ENCODE peak calls at places on chromosomes 7 and 10, in ten cellular contexts. One of them, this sample, is unnamed.

GRCh38 chr10:133269367-133269766 is 7.3 kb downstream of the ADAM8 start:
- DNase-seq in GM13976: no peak
- DNase-seq in fibroblast of villous mesenchyme: no peak
- DNase-seq in tibial artery: no peak
- DNase-seq in retinal pigment epithelial cell: no peak
- DNase-seq in mucosa of descending colon: no peak
- DNase-seq in IMR-90: no peak
- DNase-seq in CD8-positive, alpha-beta T cell: no peak
- DNase-seq in GM10248: no peak
- DNase-seq in astrocyte of the spinal cord: no peak
- DNase-seq in this sample: no peak

GRCh38 chr10:104337985-104338735 is at the start of gene ITPRIP:
- DNase-seq in tibial artery: peak; percentile 90
- DNase-seq in IMR-90: peak; percentile 87
- DNase-seq in CD8-positive, alpha-beta T cell: peak; percentile 62
- DNase-seq in retinal pigment epithelial cell: no peak
- DNase-seq in GM13976: peak; percentile 80
- DNase-seq in astrocyte of the spinal cord: peak; percentile 95
- DNase-seq in mucosa of descending colon: peak; percentile 81
- DNase-seq in GM10248: peak; percentile 79
- DNase-seq in fibroblast of villous mesenchyme: peak; percentile 93
- DNase-seq in this sample: no peak

GRCh38 chr7:94301024-94301588 is 93.6 kb upstream of the COL1A2 start:
- DNase-seq in retinal pigment epithelial cell: peak; percentile 88
- DNase-seq in mucosa of descending colon: peak; percentile 32
- DNase-seq in fibroblast of villous mesenchyme: peak; percentile 96
- DNase-seq in GM13976: no peak
- DNase-seq in tibial artery: peak; percentile 92
- DNase-seq in GM10248: no peak
- DNase-seq in CD8-positive, alpha-beta T cell: no peak
- DNase-seq in astrocyte of the spinal cord: peak; percentile 99
- DNase-seq in IMR-90: peak; percentile 98
- DNase-seq in this sample: peak; percentile 88

GRCh38 chr7:121329460-121330052 is 756 bp downstream of the WNT16 start:
- DNase-seq in IMR-90: no peak
- DNase-seq in CD8-positive, alpha-beta T cell: no peak
- DNase-seq in tibial artery: no peak
- DNase-seq in fibroblast of villous mesenchyme: no peak
- DNase-seq in GM10248: peak; percentile 50
- DNase-seq in astrocyte of the spinal cord: peak; percentile 32
- DNase-seq in mucosa of descending colon: peak; percentile 31
- DNase-seq in GM13976: peak; percentile 68
- DNase-seq in retinal pigment epithelial cell: no peak
- DNase-seq in this sample: no peak

GRCh38 chr7:128902761-128903585 is 7.5 kb downstream of the KCP start:
- DNase-seq in tibial artery: peak; percentile 20
- DNase-seq in fibroblast of villous mesenchyme: peak; percentile 55
- DNase-seq in CD8-positive, alpha-beta T cell: no peak
- DNase-seq in IMR-90: peak; percentile 8
- DNase-seq in astrocyte of the spinal cord: no peak
- DNase-seq in GM13976: no peak
- DNase-seq in retinal pigment epithelial cell: peak; percentile 58
- DNase-seq in mucosa of descending colon: peak; percentile 53
- DNase-seq in GM10248: no peak
- DNase-seq in this sample: peak; percentile 68

GRCh38 chr10:131143425-131144165 is 167.9 kb downstream of the TCERG1L start:
- DNase-seq in mucosa of descending colon: no peak
- DNase-seq in GM13976: no peak
- DNase-seq in IMR-90: no peak
- DNase-seq in GM10248: no peak
- DNase-seq in retinal pigment epithelial cell: no peak
- DNase-seq in astrocyte of the spinal cord: no peak
- DNase-seq in fibroblast of villous mesenchyme: no peak
- DNase-seq in CD8-positive, alpha-beta T cell: no peak
- DNase-seq in tibial artery: no peak
- DNase-seq in this sample: no peak

GRCh38 chr7:127884066-127884559 is 147.1 kb downstream of the LRRC4 start:
- DNase-seq in retinal pigment epithelial cell: no peak
- DNase-seq in CD8-positive, alpha-beta T cell: no peak
- DNase-seq in mucosa of descending colon: no peak
- DNase-seq in GM10248: no peak
- DNase-seq in IMR-90: no peak
- DNase-seq in GM13976: no peak
- DNase-seq in tibial artery: no peak
- DNase-seq in astrocyte of the spinal cord: no peak
- DNase-seq in fibroblast of villous mesenchyme: no peak
- DNase-seq in this sample: no peak

GRCh38 chr7:123494193-123494796 is 40.1 kb downstream of the IQUB start:
- DNase-seq in mucosa of descending colon: peak; percentile 59
- DNase-seq in GM13976: peak; percentile 34
- DNase-seq in tibial artery: no peak
- DNase-seq in GM10248: peak; percentile 26
- DNase-seq in CD8-positive, alpha-beta T cell: no peak
- DNase-seq in retinal pigment epithelial cell: peak; percentile 4
- DNase-seq in fibroblast of villous mesenchyme: peak; percentile 53
- DNase-seq in astrocyte of the spinal cord: peak; percentile 43
- DNase-seq in IMR-90: peak; percentile 27
- DNase-seq in this sample: no peak

GRCh38 chr10:79438021-79438698 is 7.3 kb downstream of the ZCCHC24 start:
- DNase-seq in mucosa of descending colon: no peak
- DNase-seq in GM10248: no peak
- DNase-seq in fibroblast of villous mesenchyme: peak; percentile 26
- DNase-seq in IMR-90: no peak
- DNase-seq in retinal pigment epithelial cell: no peak
- DNase-seq in tibial artery: peak; percentile 62
- DNase-seq in GM13976: no peak
- DNase-seq in astrocyte of the spinal cord: no peak
- DNase-seq in CD8-positive, alpha-beta T cell: no peak
- DNase-seq in this sample: no peak

GRCh38 chr10:79244841-79245504 is 102.3 kb upstream of the PPIF start:
- DNase-seq in astrocyte of the spinal cord: no peak
- DNase-seq in IMR-90: no peak
- DNase-seq in CD8-positive, alpha-beta T cell: no peak
- DNase-seq in mucosa of descending colon: no peak
- DNase-seq in fibroblast of villous mesenchyme: no peak
- DNase-seq in GM10248: peak; percentile 69
- DNase-seq in GM13976: peak; percentile 75
- DNase-seq in tibial artery: no peak
- DNase-seq in retinal pigment epithelial cell: no peak
- DNase-seq in this sample: no peak

GRCh38 chr7:157027568-157028527 is 17.4 kb upstream of the MNX1 start:
- DNase-seq in retinal pigment epithelial cell: no peak
- DNase-seq in fibroblast of villous mesenchyme: no peak
- DNase-seq in IMR-90: no peak
- DNase-seq in mucosa of descending colon: no peak
- DNase-seq in astrocyte of the spinal cord: no peak
- DNase-seq in GM10248: no peak
- DNase-seq in tibial artery: no peak
- DNase-seq in CD8-positive, alpha-beta T cell: no peak
- DNase-seq in GM13976: no peak
- DNase-seq in this sample: no peak

DNA sequence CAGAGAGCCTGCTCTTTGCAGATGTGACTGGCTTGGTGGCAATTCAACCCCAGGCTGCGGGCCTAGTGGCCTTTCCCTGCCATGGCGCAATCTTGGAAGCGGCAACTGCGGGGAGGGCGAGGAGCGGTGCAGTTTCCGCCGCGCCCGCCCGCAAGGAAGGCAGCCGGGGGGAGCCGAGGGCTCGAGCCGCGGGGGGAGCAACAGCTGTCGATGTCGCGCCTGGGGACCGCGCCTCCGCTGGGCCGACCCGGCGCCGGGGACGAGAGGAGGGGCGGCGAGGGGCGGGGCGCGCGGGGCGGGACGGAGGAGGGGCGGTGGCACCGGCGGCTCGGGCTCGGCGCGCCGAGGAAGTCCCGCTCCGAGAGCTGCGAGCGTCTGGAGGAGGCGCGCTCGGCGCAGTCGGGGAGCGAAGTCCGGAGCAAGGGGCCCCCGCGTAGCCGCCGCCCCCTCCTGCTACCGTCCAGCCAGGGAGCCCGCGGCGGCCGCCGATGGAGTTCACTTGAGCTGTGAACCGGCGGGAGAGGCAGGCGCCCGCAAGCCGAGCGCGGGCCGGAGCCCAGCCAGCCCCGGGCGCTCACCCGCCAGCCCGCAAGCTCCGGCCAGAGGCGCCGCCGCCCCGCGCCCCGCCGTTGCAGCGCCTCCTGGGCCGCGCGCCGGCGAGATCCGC is 438.1 kb upstream of the GALNT17 start:
- DNase-seq in tibial artery: peak; percentile 88
- DNase-seq in CD8-positive, alpha-beta T cell: peak; percentile 39
- DNase-seq in fibroblast of villous mesenchyme: peak; percentile 33
- DNase-seq in GM10248: peak; percentile 75
- DNase-seq in IMR-90: peak; percentile 44
- DNase-seq in mucosa of descending colon: peak; percentile 87
- DNase-seq in astrocyte of the spinal cord: peak; percentile 68
- DNase-seq in retinal pigment epithelial cell: no peak
- DNase-seq in GM13976: peak; percentile 87
- DNase-seq in this sample: no peak
- TF ChIP-seq CTCF in tibial artery: peak; percentile 18
- TF ChIP-seq CTCF in CD8-positive, alpha-beta T cell: no peak
- TF ChIP-seq CTCF in fibroblast of villous mesenchyme: no peak
- TF ChIP-seq CTCF in GM10248: no peak
- TF ChIP-seq CTCF in IMR-90: no peak
- TF ChIP-seq CTCF in mucosa of descending colon: peak; percentile 21
- TF ChIP-seq CTCF in astrocyte of the spinal cord: no peak
- TF ChIP-seq CTCF in retinal pigment epithelial cell: peak; percentile 15
- TF ChIP-seq CTCF in GM13976: no peak
- TF ChIP-seq CTCF in this sample: no peak

GRCh38 chr10:35595106-35595505 is 10.0 kb upstream of the GJD4 start:
- DNase-seq in fibroblast of villous mesenchyme: no peak
- DNase-seq in GM13976: no peak
- DNase-seq in mucosa of descending colon: no peak
- DNase-seq in retinal pigment epithelial cell: no peak
- DNase-seq in IMR-90: no peak
- DNase-seq in CD8-positive, alpha-beta T cell: no peak
- DNase-seq in GM10248: no peak
- DNase-seq in astrocyte of the spinal cord: no peak
- DNase-seq in tibial artery: no peak
- DNase-seq in this sample: no peak

GRCh38 chr10:35600193-35600592 is 4.9 kb upstream of the GJD4 start:
- DNase-seq in retinal pigment epithelial cell: no peak
- DNase-seq in astrocyte of the spinal cord: no peak
- DNase-seq in CD8-positive, alpha-beta T cell: no peak
- DNase-seq in mucosa of descending colon: no peak
- DNase-seq in fibroblast of villous mesenchyme: peak; percentile 8
- DNase-seq in GM10248: no peak
- DNase-seq in IMR-90: no peak
- DNase-seq in tibial artery: no peak
- DNase-seq in GM13976: no peak
- DNase-seq in this sample: no peak

GRCh38 chr10:35594115-35594849 is 10.9 kb upstream of the GJD4 start:
- DNase-seq in GM13976: no peak
- DNase-seq in GM10248: no peak
- DNase-seq in tibial artery: no peak
- DNase-seq in CD8-positive, alpha-beta T cell: no peak
- DNase-seq in astrocyte of the spinal cord: no peak
- DNase-seq in IMR-90: no peak
- DNase-seq in mucosa of descending colon: no peak
- DNase-seq in fibroblast of villous mesenchyme: no peak
- DNase-seq in retinal pigment epithelial cell: no peak
- DNase-seq in this sample: no peak

GRCh38 chr10:35592421-35592820 is 12.7 kb upstream of the GJD4 start:
- DNase-seq in CD8-positive, alpha-beta T cell: no peak
- DNase-seq in tibial artery: no peak
- DNase-seq in IMR-90: no peak
- DNase-seq in fibroblast of villous mesenchyme: no peak
- DNase-seq in retinal pigment epithelial cell: peak; percentile 97
- DNase-seq in astrocyte of the spinal cord: no peak
- DNase-seq in GM13976: no peak
- DNase-seq in mucosa of descending colon: no peak
- DNase-seq in GM10248: no peak
- DNase-seq in this sample: no peak

DNA sequence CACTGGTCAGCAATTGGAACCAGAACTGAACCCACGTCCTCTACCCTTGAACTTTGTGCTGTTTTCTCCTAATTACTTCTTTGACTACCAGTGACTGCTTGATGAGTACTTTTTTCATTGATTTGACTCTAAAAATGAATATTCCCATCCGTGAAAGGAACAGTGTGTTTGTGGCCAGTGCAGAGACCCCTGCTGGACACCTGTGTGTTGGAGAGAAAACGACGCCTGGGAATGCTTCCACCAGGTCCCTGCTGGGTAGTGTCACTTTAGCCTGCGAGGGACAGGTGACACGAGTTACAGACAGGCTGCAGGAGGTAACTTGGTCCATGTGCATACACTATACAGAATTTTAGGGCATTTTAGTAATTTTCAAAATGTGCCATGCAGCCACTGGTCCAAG is 6.8 kb upstream of the GJD4 start:
- DNase-seq in CD8-positive, alpha-beta T cell: no peak
- DNase-seq in fibroblast of villous mesenchyme: peak; percentile 15
- DNase-seq in GM10248: no peak
- DNase-seq in mucosa of descending colon: peak; percentile 18
- DNase-seq in GM13976: no peak
- DNase-seq in tibial artery: no peak
- DNase-seq in IMR-90: no peak
- DNase-seq in astrocyte of the spinal cord: no peak
- DNase-seq in retinal pigment epithelial cell: no peak
- DNase-seq in this sample: no peak
- TF ChIP-seq CTCF in CD8-positive, alpha-beta T cell: no peak
- TF ChIP-seq CTCF in fibroblast of villous mesenchyme: peak; percentile 58
- TF ChIP-seq CTCF in GM10248: no peak
- TF ChIP-seq CTCF in mucosa of descending colon: no peak
- TF ChIP-seq CTCF in GM13976: no peak
- TF ChIP-seq CTCF in tibial artery: peak; percentile 18
- TF ChIP-seq CTCF in IMR-90: peak; percentile 32
- TF ChIP-seq CTCF in astrocyte of the spinal cord: peak; percentile 59
- TF ChIP-seq CTCF in retinal pigment epithelial cell: peak; percentile 64
- TF ChIP-seq CTCF in this sample: peak; percentile 62

DNA sequence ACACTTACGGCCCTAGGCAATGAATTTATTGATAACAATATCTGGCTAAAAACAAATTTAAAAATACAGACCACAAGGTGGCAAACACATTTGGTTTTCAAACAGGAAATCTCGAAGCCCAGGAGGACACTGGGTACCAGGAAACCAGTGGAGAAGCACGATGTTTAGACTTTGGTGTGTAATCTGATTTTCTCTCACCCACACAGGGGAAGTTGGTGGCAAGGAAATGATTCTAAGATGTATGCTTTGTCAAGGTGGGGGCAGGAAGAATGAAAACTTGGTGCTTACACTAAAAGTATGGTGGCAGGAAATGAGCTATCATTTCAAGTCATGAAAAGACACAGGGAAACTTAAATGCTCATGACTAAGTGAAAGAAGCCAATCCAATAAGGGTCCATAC is 113.2 kb upstream of the ANKRD1 start:
- DNase-seq in GM10248: no peak
- DNase-seq in fibroblast of villous mesenchyme: no peak
- DNase-seq in retinal pigment epithelial cell: no peak
- DNase-seq in tibial artery: no peak
- DNase-seq in IMR-90: no peak
- DNase-seq in CD8-positive, alpha-beta T cell: peak; percentile 7
- DNase-seq in GM13976: no peak
- DNase-seq in mucosa of descending colon: peak; percentile 4
- DNase-seq in astrocyte of the spinal cord: no peak
- DNase-seq in this sample: no peak
- TF ChIP-seq CTCF in GM10248: no peak
- TF ChIP-seq CTCF in fibroblast of villous mesenchyme: no peak
- TF ChIP-seq CTCF in retinal pigment epithelial cell: no peak
- TF ChIP-seq CTCF in tibial artery: no peak
- TF ChIP-seq CTCF in IMR-90: no peak
- TF ChIP-seq CTCF in CD8-positive, alpha-beta T cell: no peak
- TF ChIP-seq CTCF in GM13976: no peak
- TF ChIP-seq CTCF in mucosa of descending colon: no peak
- TF ChIP-seq CTCF in astrocyte of the spinal cord: no peak
- TF ChIP-seq CTCF in this sample: no peak

GRCh38 chr7:2953099-2953498 is 90.6 kb downstream of the CARD11 start:
- DNase-seq in astrocyte of the spinal cord: no peak
- DNase-seq in retinal pigment epithelial cell: no peak
- DNase-seq in fibroblast of villous mesenchyme: no peak
- DNase-seq in GM13976: no peak
- DNase-seq in mucosa of descending colon: no peak
- DNase-seq in CD8-positive, alpha-beta T cell: no peak
- DNase-seq in GM10248: no peak
- DNase-seq in IMR-90: no peak
- DNase-seq in tibial artery: peak; percentile 23
- DNase-seq in this sample: no peak
- TF ChIP-seq CTCF in astrocyte of the spinal cord: no peak
- TF ChIP-seq CTCF in retinal pigment epithelial cell: no peak
- TF ChIP-seq CTCF in fibroblast of villous mesenchyme: no peak
- TF ChIP-seq CTCF in GM13976: no peak
- TF ChIP-seq CTCF in mucosa of descending colon: no peak
- TF ChIP-seq CTCF in CD8-positive, alpha-beta T cell: no peak
- TF ChIP-seq CTCF in GM10248: no peak
- TF ChIP-seq CTCF in IMR-90: no peak
- TF ChIP-seq CTCF in tibial artery: no peak
- TF ChIP-seq CTCF in this sample: no peak

This sample was measured in epithelial cell of proximal tubule.